ENCODE peak calls at places on chromosomes 1 and 21, in four cellular contexts. L, F, E and I are unnamed samples.

GRCh38 chr1:24089027-24089742 is 22.8 kb downstream of the MYOM3 start:
- DNase-seq in L (no peak), F (no peak), E (no peak), I (no peak)

GRCh38 chr21:43757601-43758000 is 18.5 kb downstream of the CSTB start:
- DNase-seq in L (no peak), F (no peak), E (no peak), I (no peak)

GRCh38 chr1:46166521-46167462 is 8.1 kb upstream of the TSPAN1 start:
- DNase-seq in L (no peak), F (peak), E (no peak), I (no peak)

GRCh38 chr1:2204384-2205190 is 10.0 kb upstream of the FAAP20 start:
- DNase-seq in L (peak), F (peak), E (no peak), I (peak)

GRCh38 chr1:112393634-112393976 is 2.4 kb upstream of the CTTNBP2NL start:
- DNase-seq in L (no peak), F (no peak), E (no peak), I (no peak)

GRCh38 chr1:119250299-119250698 is 109.8 kb upstream of the WARS2 start:
- DNase-seq in L (no peak), F (no peak), E (no peak), I (no peak)

GRCh38 chr1:200317236-200317635 is 92.6 kb downstream of the ZNF281 start:
- DNase-seq in L (no peak), F (peak), E (no peak), I (no peak)

GRCh38 chr21:41966341-41966833 is 12.6 kb upstream of the C2CD2 start:
- DNase-seq in L (no peak), F (peak), E (no peak), I (no peak)

GRCh38 chr21:45323487-45324380 is 36.0 kb upstream of the POFUT2 start:
- DNase-seq in L (no peak), F (peak), E (no peak), I (no peak)

GRCh38 chr1:243549108-243549507 is 293.3 kb downstream of the SDCCAG8 start:
- DNase-seq in L (peak), F (peak), E (no peak), I (no peak)

GRCh38 chr1:163980391-163980790 is 578.6 kb upstream of the PBX1 start:
- DNase-seq in L (no peak), F (no peak), E (no peak), I (no peak)

GRCh38 chr1:186440584-186440983 is 20.3 kb downstream of the PDC start:
- DNase-seq in L (peak), F (no peak), E (no peak), I (no peak)

GRCh38 chr1:234611153-234611798 is 1.3 kb upstream of the IRF2BP2 start:
- DNase-seq in L (no peak), F (no peak), E (no peak), I (no peak)
- TF ChIP-seq CTCF in L (no peak), F (no peak), E (no peak), I (peak)

DNA sequence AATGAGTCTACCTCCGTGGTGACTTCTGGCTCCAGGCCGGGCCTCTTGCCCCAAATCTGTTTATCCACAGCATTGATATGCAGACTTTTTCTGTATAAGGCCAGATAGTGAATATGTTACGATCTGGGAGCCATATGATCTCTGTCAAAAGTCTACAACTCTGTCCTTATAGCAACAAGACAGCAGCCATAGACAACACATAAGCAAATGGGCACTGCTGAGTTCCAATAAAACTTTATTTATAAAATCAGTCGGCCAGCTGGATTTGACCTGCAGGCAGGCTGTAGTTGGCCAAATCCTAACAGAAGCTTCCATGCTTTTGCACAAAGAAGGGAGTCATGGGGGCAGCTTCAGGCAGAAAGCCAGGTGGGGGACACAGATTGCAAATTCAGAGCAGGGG is 42.0 kb upstream of the TMEM51 start:
- DNase-seq in L (no peak), F (peak), E (no peak), I (no peak)
- TF ChIP-seq CTCF in L (no peak), F (no peak), E (no peak), I (no peak)

GRCh38 chr1:160400284-160400645 is at the start of gene VANGL2:
- DNase-seq in L (peak), F (no peak), E (no peak), I (peak)
- TF ChIP-seq CTCF in L (no peak), F (no peak), E (no peak), I (no peak)

GRCh38 chr1:248793592-248793991 is 32.1 kb downstream of the SH3BP5L start:
- DNase-seq in L (no peak), F (no peak), E (no peak), I (no peak)
- TF ChIP-seq CTCF in L (no peak), F (no peak), E (no peak), I (no peak)

GRCh38 chr1:213131851-213132655 is 81.0 kb downstream of the RPS6KC1 start:
- DNase-seq in L (no peak), F (no peak), E (no peak), I (no peak)
- TF ChIP-seq CTCF in L (no peak), F (peak), E (no peak), I (no peak)

DNA sequence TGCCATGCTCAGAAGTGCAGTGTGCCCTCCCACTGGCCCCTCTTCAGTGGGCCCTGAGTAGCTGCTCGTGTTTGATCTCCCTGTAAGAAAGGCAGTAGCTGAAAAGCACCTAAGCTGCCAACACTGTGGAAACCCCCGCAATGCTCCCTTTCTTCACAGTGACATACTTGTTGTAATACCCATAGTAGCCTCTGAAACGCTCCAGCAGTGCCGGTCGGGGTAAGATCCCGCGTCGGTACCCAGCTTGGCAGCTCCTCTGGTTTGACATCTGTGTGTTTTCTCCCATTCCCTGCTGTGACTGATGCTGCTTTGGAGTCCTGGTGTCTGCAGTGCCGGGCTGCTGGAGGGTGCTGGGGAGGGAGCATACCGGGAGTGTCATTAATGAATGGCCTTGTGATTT is 3.6 kb downstream of the CHAF1B start:
- DNase-seq in L (peak), F (no peak), E (no peak), I (no peak)
- TF ChIP-seq CTCF in L (no peak), F (peak), E (no peak), I (no peak)

GRCh38 chr1:153232553-153232952 is 15.2 kb downstream of the PRR9 start:
- DNase-seq in L (no peak), F (no peak), E (no peak), I (no peak)

GRCh38 chr1:153242160-153242559 is 17.3 kb upstream of the LORICRIN start:
- DNase-seq in L (no peak), F (no peak), E (no peak), I (no peak)

GRCh38 chr1:153233448-153233847 is 16.1 kb downstream of the PRR9 start:
- DNase-seq in L (no peak), F (no peak), E (no peak), I (no peak)

DNA sequence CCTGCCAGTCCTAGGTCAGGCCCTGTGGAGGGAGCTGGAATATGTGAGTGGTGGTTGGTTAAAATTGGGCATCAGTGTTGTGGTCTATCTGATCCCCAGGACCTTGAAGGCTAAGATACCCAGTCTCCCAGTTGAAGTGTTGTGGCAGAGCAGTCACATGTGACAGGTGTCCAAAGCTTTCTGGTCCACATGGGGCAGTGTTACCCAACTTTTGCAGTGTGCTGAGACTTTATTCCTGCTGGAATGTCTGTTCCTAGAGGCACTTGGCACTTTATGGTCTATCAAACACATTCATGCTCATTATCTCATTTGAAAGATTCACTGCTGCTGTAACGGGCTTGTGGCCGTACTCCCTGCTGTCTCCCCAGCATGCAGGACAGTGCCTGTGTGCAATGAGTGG is 21.0 kb upstream of the LORICRIN start:
- DNase-seq in L (peak), F (no peak), E (no peak), I (no peak)
- TF ChIP-seq CTCF in L (no peak), F (peak), E (no peak), I (no peak)